ENCODE peak calls at places on chromosomes 11 and 22, in four cellular contexts. One of them, this sample, is unnamed.

GRCh38 chr11:12478743-12479142 is 101.4 kb downstream of the PARVA start:
- DNase-seq in WERI-Rb-1: no peak
- DNase-seq in endodermal cell: no peak
- DNase-seq in IMR-90: peak
- DNase-seq in this sample: peak

GRCh38 chr22:33803371-33803770 is 116.9 kb downstream of the LARGE1 start:
- DNase-seq in WERI-Rb-1: no peak
- DNase-seq in endodermal cell: no peak
- DNase-seq in IMR-90: peak
- DNase-seq in this sample: peak

GRCh38 chr11:57778318-57779037 is 16.9 kb downstream of the CTNND1 start:
- DNase-seq in WERI-Rb-1: no peak
- DNase-seq in endodermal cell: peak
- DNase-seq in IMR-90: peak
- DNase-seq in this sample: peak

GRCh38 chr11:65620666-65621065 is 5.1 kb downstream of the PCNX3 start:
- DNase-seq in WERI-Rb-1: no peak
- DNase-seq in endodermal cell: no peak
- DNase-seq in IMR-90: no peak
- DNase-seq in this sample: no peak

GRCh38 chr22:43273902-43274484 is 69.2 kb downstream of the SCUBE1 start:
- DNase-seq in WERI-Rb-1: peak
- DNase-seq in endodermal cell: peak
- DNase-seq in IMR-90: peak
- DNase-seq in this sample: peak

GRCh38 chr11:68259122-68259959 is 12.4 kb downstream of the C11orf24 start:
- DNase-seq in WERI-Rb-1: no peak
- DNase-seq in endodermal cell: no peak
- DNase-seq in IMR-90: no peak
- DNase-seq in this sample: no peak

GRCh38 chr11:92226331-92227232 is 2.0 kb downstream of the FAT3 start:
- DNase-seq in WERI-Rb-1: peak
- DNase-seq in endodermal cell: peak
- DNase-seq in IMR-90: no peak
- DNase-seq in this sample: no peak

GRCh38 chr11:91624021-91624420 is 600.6 kb upstream of the FAT3 start:
- DNase-seq in WERI-Rb-1: no peak
- DNase-seq in endodermal cell: no peak
- DNase-seq in IMR-90: no peak
- DNase-seq in this sample: no peak

GRCh38 chr11:108592591-108593213 is 866 bp downstream of the EXPH5 start:
- DNase-seq in WERI-Rb-1: peak
- DNase-seq in endodermal cell: peak
- DNase-seq in IMR-90: no peak
- DNase-seq in this sample: no peak

GRCh38 chr22:19791894-19792293 is 31.3 kb downstream of the TBX1 start:
- DNase-seq in WERI-Rb-1: no peak
- DNase-seq in endodermal cell: no peak
- DNase-seq in IMR-90: no peak
- DNase-seq in this sample: no peak

GRCh38 chr22:35883028-35883620 is 145.5 kb downstream of the RBFOX2 start:
- DNase-seq in WERI-Rb-1: no peak
- DNase-seq in endodermal cell: no peak
- DNase-seq in IMR-90: peak
- DNase-seq in this sample: peak

GRCh38 chr11:101792814-101793213 is 122.0 kb upstream of the CEP126 start:
- DNase-seq in WERI-Rb-1: no peak
- DNase-seq in endodermal cell: no peak
- DNase-seq in IMR-90: no peak
- DNase-seq in this sample: no peak

GRCh38 chr11:96238563-96239166 is 104.3 kb downstream of the MAML2 start:
- DNase-seq in WERI-Rb-1: no peak
- DNase-seq in endodermal cell: no peak
- DNase-seq in IMR-90: peak
- DNase-seq in this sample: peak

GRCh38 chr22:38699784-38700183 is 959 bp downstream of the JOSD1 start:
- DNase-seq in WERI-Rb-1: no peak
- DNase-seq in endodermal cell: no peak
- DNase-seq in IMR-90: peak
- DNase-seq in this sample: peak

GRCh38 chr11:56396047-56396446 is 16.4 kb upstream of the OR5AL1 start:
- DNase-seq in WERI-Rb-1: no peak
- DNase-seq in endodermal cell: no peak
- DNase-seq in IMR-90: no peak
- DNase-seq in this sample: no peak

GRCh38 chr11:88357323-88358039 is 19.9 kb upstream of the CTSC start:
- DNase-seq in WERI-Rb-1: no peak
- DNase-seq in endodermal cell: no peak
- DNase-seq in IMR-90: peak
- DNase-seq in this sample: no peak

GRCh38 chr11:2940166-2940929 is 11.1 kb upstream of the PHLDA2 start:
- DNase-seq in WERI-Rb-1: no peak
- DNase-seq in endodermal cell: peak
- DNase-seq in IMR-90: no peak
- DNase-seq in this sample: peak

GRCh38 chr11:8080069-8080670 is 841 bp upstream of the TUB start:
- DNase-seq in WERI-Rb-1: no peak
- DNase-seq in endodermal cell: no peak
- DNase-seq in IMR-90: no peak
- DNase-seq in this sample: no peak

GRCh38 chr11:18307461-18308139 is 14.3 kb downstream of the HPS5 start:
- DNase-seq in WERI-Rb-1: no peak
- DNase-seq in endodermal cell: no peak
- DNase-seq in IMR-90: no peak
- DNase-seq in this sample: no peak

GRCh38 chr22:21971858-21972275 is 10.7 kb downstream of the TOP3B start:
- DNase-seq in WERI-Rb-1: no peak
- DNase-seq in endodermal cell: no peak
- DNase-seq in IMR-90: no peak
- DNase-seq in this sample: no peak

GRCh38 chr11:74949748-74950127 is 672 bp downstream of the SPCS2 start:
- DNase-seq in WERI-Rb-1: no peak
- DNase-seq in endodermal cell: no peak
- DNase-seq in IMR-90: peak
- DNase-seq in this sample: no peak

GRCh38 chr11:65556470-65557279 is 1.5 kb downstream of the LTBP3 start:
- DNase-seq in WERI-Rb-1: no peak
- DNase-seq in endodermal cell: no peak
- DNase-seq in IMR-90: no peak
- DNase-seq in this sample: no peak

GRCh38 chr11:124277809-124278208 is 21.6 kb downstream of the OR8G5 start:
- DNase-seq in WERI-Rb-1: no peak
- DNase-seq in endodermal cell: peak
- DNase-seq in IMR-90: no peak
- DNase-seq in this sample: no peak

GRCh38 chr11:15336016-15336415 is 221.3 kb downstream of the INSC start:
- DNase-seq in WERI-Rb-1: peak
- DNase-seq in endodermal cell: peak
- DNase-seq in IMR-90: no peak
- DNase-seq in this sample: no peak

GRCh38 chr22:31639640-31640039 is 22.4 kb downstream of the PISD start:
- DNase-seq in WERI-Rb-1: no peak
- DNase-seq in endodermal cell: no peak
- DNase-seq in IMR-90: no peak
- DNase-seq in this sample: no peak

GRCh38 chr11:29260939-29261705 is 755.7 kb downstream of the KCNA4 start:
- DNase-seq in WERI-Rb-1: no peak
- DNase-seq in endodermal cell: no peak
- DNase-seq in IMR-90: peak
- DNase-seq in this sample: peak

GRCh38 chr11:12800032-12800671 is 125.9 kb downstream of the TEAD1 start:
- DNase-seq in WERI-Rb-1: peak
- DNase-seq in endodermal cell: peak
- DNase-seq in IMR-90: peak
- DNase-seq in this sample: peak

GRCh38 chr11:74978041-74978440 is 10.7 kb upstream of the NEU3 start:
- DNase-seq in WERI-Rb-1: no peak
- DNase-seq in endodermal cell: no peak
- DNase-seq in IMR-90: no peak
- DNase-seq in this sample: no peak

GRCh38 chr11:47527186-47527585 is 25.7 kb downstream of the CELF1 start:
- DNase-seq in WERI-Rb-1: peak
- DNase-seq in endodermal cell: no peak
- DNase-seq in IMR-90: no peak
- DNase-seq in this sample: no peak

GRCh38 chr11:8722156-8722555 is 39.6 kb downstream of the RPL27A start:
- DNase-seq in WERI-Rb-1: no peak
- DNase-seq in endodermal cell: peak
- DNase-seq in IMR-90: peak
- DNase-seq in this sample: peak

GRCh38 chr22:35620624-35621245 is 3.6 kb upstream of the MB start:
- DNase-seq in WERI-Rb-1: no peak
- DNase-seq in endodermal cell: no peak
- DNase-seq in IMR-90: peak
- DNase-seq in this sample: peak

GRCh38 chr22:24068377-24068680 is 57.2 kb downstream of the CABIN1 start:
- DNase-seq in WERI-Rb-1: no peak
- DNase-seq in endodermal cell: peak
- DNase-seq in IMR-90: no peak
- DNase-seq in this sample: no peak

GRCh38 chr22:41446057-41446501 is 522 bp downstream of the TOB2 start:
- DNase-seq in WERI-Rb-1: no peak
- DNase-seq in endodermal cell: peak
- DNase-seq in IMR-90: no peak
- DNase-seq in this sample: no peak

GRCh38 chr22:31958625-31959239 is 14.4 kb downstream of the YWHAH start:
- DNase-seq in WERI-Rb-1: no peak
- DNase-seq in endodermal cell: no peak
- DNase-seq in IMR-90: no peak
- DNase-seq in this sample: no peak